ENCODE peak calls at places on chromosome 20, in four cellular contexts. One of them, this sample, is unnamed. For H3K4me1, the result is how much of the 10 kb centered on the place peaks cover.

GRCh38 chr20:23096073-23096472 is 9.9 kb upstream of the CD93 start:
- DNase-seq in GM23338: no peak
- DNase-seq in SK-N-SH: no peak
- DNase-seq in Panc1: no peak
- DNase-seq in this sample: no peak

GRCh38 chr20:45727044-45727443 is 4.9 kb downstream of the SPINT4 start:
- DNase-seq in GM23338: no peak
- DNase-seq in SK-N-SH: no peak
- DNase-seq in Panc1: no peak
- DNase-seq in this sample: no peak

GRCh38 chr20:64244281-64244805 is 11.2 kb upstream of the PCMTD2 start:
- DNase-seq in GM23338: no peak
- DNase-seq in SK-N-SH: no peak
- DNase-seq in Panc1: no peak
- DNase-seq in this sample: peak

GRCh38 chr20:17646209-17646717 is 35.8 kb downstream of the RRBP1 start:
- DNase-seq in GM23338: no peak
- DNase-seq in SK-N-SH: peak
- DNase-seq in Panc1: no peak
- DNase-seq in this sample: no peak

GRCh38 chr20:13338999-13339411 is 117.9 kb downstream of the ISM1 start:
- DNase-seq in GM23338: no peak
- DNase-seq in SK-N-SH: no peak
- DNase-seq in Panc1: no peak
- DNase-seq in this sample: no peak

GRCh38 chr20:14404515-14404914 is 67.1 kb upstream of the FLRT3 start:
- DNase-seq in GM23338: no peak
- DNase-seq in SK-N-SH: no peak
- DNase-seq in Panc1: no peak
- DNase-seq in this sample: no peak

GRCh38 chr20:858011-858410 is 24.5 kb downstream of the FAM110A start:
- DNase-seq in GM23338: no peak
- DNase-seq in SK-N-SH: no peak
- DNase-seq in Panc1: no peak
- DNase-seq in this sample: no peak

GRCh38 chr20:63053430-63054102 is 46.8 kb upstream of the BHLHE23 start:
- DNase-seq in GM23338: no peak
- DNase-seq in SK-N-SH: no peak
- DNase-seq in Panc1: no peak
- DNase-seq in this sample: no peak

GRCh38 chr20:25310921-25311728 is 63.2 kb downstream of the PYGB start:
- DNase-seq in GM23338: no peak
- DNase-seq in SK-N-SH: no peak
- DNase-seq in Panc1: no peak
- DNase-seq in this sample: peak

GRCh38 chr20:21172626-21173025 is 46.7 kb downstream of the KIZ start:
- DNase-seq in GM23338: no peak
- DNase-seq in SK-N-SH: no peak
- DNase-seq in Panc1: no peak
- DNase-seq in this sample: no peak

GRCh38 chr20:21162631-21163030 is 36.7 kb downstream of the KIZ start:
- DNase-seq in GM23338: no peak
- DNase-seq in SK-N-SH: no peak
- DNase-seq in Panc1: no peak
- DNase-seq in this sample: no peak

GRCh38 chr20:21167261-21167660 is 41.4 kb downstream of the KIZ start:
- DNase-seq in GM23338: no peak
- DNase-seq in SK-N-SH: no peak
- DNase-seq in Panc1: no peak
- DNase-seq in this sample: no peak

GRCh38 chr20:21161926-21162325 is 36.0 kb downstream of the KIZ start:
- DNase-seq in GM23338: no peak
- DNase-seq in SK-N-SH: no peak
- DNase-seq in Panc1: no peak
- DNase-seq in this sample: no peak

DNA sequence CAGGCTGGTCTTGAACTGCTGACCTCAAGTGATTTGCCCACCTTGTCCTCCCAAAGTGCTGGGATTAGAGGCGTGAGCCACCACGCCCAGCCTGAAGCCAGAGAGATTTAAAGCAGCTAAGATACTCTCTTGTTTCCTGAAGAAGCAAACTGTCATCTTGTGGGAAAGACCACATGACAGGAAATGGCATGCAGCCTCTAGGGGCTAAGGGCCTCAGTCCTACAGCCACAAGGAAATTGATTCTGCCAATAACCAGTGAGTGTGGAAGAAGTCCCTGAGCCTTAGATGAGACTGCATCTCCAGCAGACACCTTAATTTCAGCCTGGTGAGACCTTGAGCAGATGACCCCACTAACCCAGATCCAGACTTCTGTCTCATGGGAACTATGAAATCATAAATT is 40.9 kb downstream of the KIZ start:
- DNase-seq in GM23338: no peak
- DNase-seq in SK-N-SH: no peak
- DNase-seq in Panc1: no peak
- DNase-seq in this sample: no peak
- TF ChIP-seq POLR2AphosphoS5 in GM23338: no peak
- TF ChIP-seq POLR2AphosphoS5 in SK-N-SH: no peak
- TF ChIP-seq POLR2AphosphoS5 in Panc1: no peak
- TF ChIP-seq POLR2AphosphoS5 in this sample: no peak

GRCh38 chr20:59143326-59143725 is 20.3 kb upstream of the ZNF831 start:
- DNase-seq in GM23338: no peak
- DNase-seq in SK-N-SH: no peak
- DNase-seq in Panc1: no peak
- DNase-seq in this sample: no peak
- H3K4me1 ChIP-seq in GM23338: under half
- H3K4me1 ChIP-seq in SK-N-SH: under half
- H3K4me1 ChIP-seq in Panc1: under half
- H3K4me1 ChIP-seq in this sample: under half

GRCh38 chr20:43658068-43658722 is 8.7 kb upstream of the MYBL2 start:
- DNase-seq in GM23338: peak
- DNase-seq in SK-N-SH: no peak
- DNase-seq in Panc1: no peak
- DNase-seq in this sample: no peak
- TF ChIP-seq CTCF in GM23338: peak
- TF ChIP-seq CTCF in SK-N-SH: no peak
- TF ChIP-seq CTCF in Panc1: no peak
- TF ChIP-seq CTCF in this sample: no peak

GRCh38 chr20:41453006-41453950 is 86.7 kb upstream of the EMILIN3 start:
- DNase-seq in GM23338: no peak
- DNase-seq in SK-N-SH: no peak
- DNase-seq in Panc1: no peak
- DNase-seq in this sample: no peak

GRCh38 chr20:41457173-41457857 is 90.7 kb upstream of the EMILIN3 start:
- DNase-seq in GM23338: no peak
- DNase-seq in SK-N-SH: no peak
- DNase-seq in Panc1: no peak
- DNase-seq in this sample: no peak

GRCh38 chr20:41456341-41456740 is 89.7 kb upstream of the EMILIN3 start:
- DNase-seq in GM23338: no peak
- DNase-seq in SK-N-SH: no peak
- DNase-seq in Panc1: no peak
- DNase-seq in this sample: no peak

GRCh38 chr20:41452226-41452625 is 85.6 kb upstream of the EMILIN3 start:
- DNase-seq in GM23338: no peak
- DNase-seq in SK-N-SH: no peak
- DNase-seq in Panc1: no peak
- DNase-seq in this sample: no peak

GRCh38 chr20:41454250-41454649 is 87.6 kb upstream of the EMILIN3 start:
- DNase-seq in GM23338: no peak
- DNase-seq in SK-N-SH: no peak
- DNase-seq in Panc1: no peak
- DNase-seq in this sample: no peak
- TF ChIP-seq POLR2AphosphoS5 in GM23338: no peak
- TF ChIP-seq POLR2AphosphoS5 in SK-N-SH: no peak
- TF ChIP-seq POLR2AphosphoS5 in Panc1: no peak
- TF ChIP-seq POLR2AphosphoS5 in this sample: no peak

DNA sequence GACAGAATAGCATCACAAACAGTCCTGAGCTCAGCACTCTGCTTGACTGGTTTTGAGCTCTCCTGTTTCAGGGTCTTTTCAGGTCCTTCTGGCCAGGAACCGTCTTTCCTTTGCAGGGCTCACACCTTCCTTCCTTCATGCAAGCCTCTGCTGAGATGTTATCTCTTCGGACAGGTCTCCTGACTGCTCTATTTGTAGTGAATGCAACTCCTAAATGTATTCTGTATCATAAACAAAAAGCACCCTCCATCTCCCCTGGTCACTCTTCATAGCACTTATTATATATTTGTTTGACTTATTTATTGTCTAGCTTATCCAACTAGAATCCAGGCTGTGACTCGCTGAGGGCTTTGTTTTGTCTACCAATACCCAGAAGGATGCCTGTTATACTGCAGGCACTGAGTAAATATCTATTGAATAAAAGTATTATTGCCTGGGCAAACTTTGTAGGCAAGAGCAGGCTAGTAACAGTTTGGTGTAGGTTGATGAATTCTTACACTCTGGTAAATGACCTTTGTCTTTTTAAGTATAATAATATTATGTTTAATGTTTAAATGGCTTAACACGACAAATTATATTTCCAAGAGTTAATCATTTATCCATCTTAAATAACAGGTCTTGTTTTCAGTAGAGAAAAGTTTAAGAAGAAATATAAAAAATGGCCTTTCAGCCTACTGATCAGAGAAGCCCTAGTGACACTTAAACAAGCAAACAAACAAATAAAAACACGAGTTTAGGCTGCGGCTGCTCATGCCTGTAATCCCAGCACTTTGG is 199.8 kb downstream of the BCAS1 start:
- DNase-seq in GM23338: no peak
- DNase-seq in SK-N-SH: no peak
- DNase-seq in Panc1: no peak
- DNase-seq in this sample: no peak
- H3K4me1 ChIP-seq in GM23338: half or more
- H3K4me1 ChIP-seq in SK-N-SH: half or more
- H3K4me1 ChIP-seq in Panc1: half or more
- H3K4me1 ChIP-seq in this sample: under half

DNA sequence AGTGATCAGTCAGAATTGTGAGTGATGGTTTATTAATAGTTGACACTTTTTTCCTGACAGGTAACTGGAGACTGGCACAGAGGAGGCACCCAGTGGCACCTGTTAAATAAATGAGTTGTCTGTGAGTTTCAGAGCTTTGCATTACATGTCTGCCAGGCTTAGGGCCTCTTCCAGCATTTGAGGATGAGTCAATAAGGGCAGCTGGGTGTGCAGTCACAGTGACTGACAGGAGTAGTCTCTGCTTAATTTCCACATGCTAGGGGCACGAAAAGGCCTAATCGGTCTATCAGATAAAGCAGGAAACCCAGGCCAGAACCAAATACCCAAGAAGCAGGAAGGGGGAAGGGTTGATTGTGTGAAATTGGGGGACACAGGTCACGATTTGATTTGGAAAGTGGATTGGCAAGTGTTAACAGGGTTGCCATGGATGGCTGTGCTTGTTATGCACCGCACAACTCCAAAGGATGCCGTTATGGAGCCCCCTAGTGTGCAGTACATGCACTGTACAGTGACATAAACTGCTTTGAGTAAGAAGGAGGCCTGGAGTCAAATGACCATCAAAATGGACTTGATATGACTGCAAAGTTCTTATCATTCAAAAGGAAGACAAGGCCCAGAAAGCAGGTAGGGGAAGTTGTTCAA is 111.9 kb upstream of the GGTLC1 start:
- DNase-seq in GM23338: peak
- DNase-seq in SK-N-SH: peak
- DNase-seq in Panc1: peak
- DNase-seq in this sample: no peak
- TF ChIP-seq CTCF in GM23338: peak
- TF ChIP-seq CTCF in SK-N-SH: peak
- TF ChIP-seq CTCF in Panc1: peak
- TF ChIP-seq CTCF in this sample: peak

DNA sequence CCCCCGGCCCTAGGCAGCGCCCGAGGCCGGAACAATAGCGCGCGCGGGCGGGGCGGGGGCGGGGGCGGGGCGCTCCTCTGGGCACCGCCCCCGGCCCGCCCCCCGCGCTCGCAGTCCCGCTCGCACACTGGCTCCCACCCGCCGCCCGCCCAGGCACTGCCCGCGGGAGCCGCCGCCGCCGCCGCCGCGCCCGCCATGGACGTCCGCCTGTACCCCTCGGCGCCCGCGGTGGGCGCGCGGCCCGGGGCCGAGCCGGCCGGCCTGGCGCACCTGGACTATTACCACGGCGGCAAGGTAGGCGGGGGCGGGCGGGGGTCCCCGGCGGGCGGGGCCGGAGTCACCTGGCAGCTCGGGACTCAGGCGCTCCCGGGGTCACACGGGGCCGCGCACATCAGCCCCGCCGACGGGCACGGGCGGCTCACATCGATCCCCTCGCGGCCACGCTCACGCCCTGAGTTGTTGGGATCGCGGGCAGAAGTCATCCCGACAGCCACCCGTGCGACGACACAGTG is at the start of gene TOX2:
- DNase-seq in GM23338: peak
- DNase-seq in SK-N-SH: peak
- DNase-seq in Panc1: no peak
- DNase-seq in this sample: no peak
- TF ChIP-seq POLR2AphosphoS5 in GM23338: no peak
- TF ChIP-seq POLR2AphosphoS5 in SK-N-SH: no peak
- TF ChIP-seq POLR2AphosphoS5 in Panc1: no peak
- TF ChIP-seq POLR2AphosphoS5 in this sample: no peak